ENCODE peak calls at places on chromosomes 4 and X, in ten cellular contexts. D is mammary epithelial cell, T is uterus, V is psoas muscle, A is retinal pigment epithelial cell, H is natural killer cell, Q is brain microvascular endothelial cell, N is AG04450, E is fibroblast of pulmonary artery, P is neural crest cell. J is an unnamed sample.
A peak's percentile ranks its signal among the peaks of the same experiment; 100 is the strongest.

GRCh38 chr4:119940557-119940956 is 126.1 kb downstream of the MAD2L1 start:
- DNase-seq in D (no peak), T (no peak), V (no peak), A (no peak), H (no peak), Q (no peak), N (no peak), E (no peak), P (no peak), J (no peak)

GRCh38 chrX:24862343-24862742 is 153.4 kb downstream of the ARX start:
- DNase-seq in D (no peak), T (no peak), V (no peak), A (no peak), H (no peak), Q (no peak), N (no peak), E (peak; percentile 58), P (no peak), J (no peak)

GRCh38 chrX:44903107-44903506 is 30.1 kb downstream of the KDM6A start:
- DNase-seq in D (peak; percentile 86), T (no peak), V (no peak), A (no peak), H (no peak), Q (peak; percentile 81), N (peak; percentile 3), E (peak; percentile 54), P (no peak), J (no peak)

GRCh38 chr4:16897991-16898827 is at the start of gene LDB2:
- DNase-seq in D (no peak), T (peak; percentile 77), V (peak; percentile 67), A (peak; percentile 50), H (no peak), Q (peak; percentile 72), N (peak; percentile 75), E (peak; percentile 86), P (peak; percentile 41), J (no peak)

GRCh38 chr4:158906073-158906472 is 137.2 kb downstream of the FNIP2 start:
- DNase-seq in D (no peak), T (no peak), V (no peak), A (no peak), H (no peak), Q (no peak), N (no peak), E (no peak), P (no peak), J (no peak)

GRCh38 chr4:66577922-66578321 is 907.6 kb upstream of the EPHA5 start:
- DNase-seq in D (peak; percentile 7), T (no peak), V (no peak), A (no peak), H (no peak), Q (no peak), N (no peak), E (no peak), P (no peak), J (no peak)

GRCh38 chr4:188988131-188988530 is 848.9 kb downstream of the TRIML1 start:
- DNase-seq in D (no peak), T (no peak), V (no peak), A (no peak), H (no peak), Q (no peak), N (no peak), E (no peak), P (no peak), J (no peak)

GRCh38 chrX:46704767-46705386 is 54.0 kb downstream of the SLC9A7 start:
- DNase-seq in D (peak; percentile 66), T (no peak), V (no peak), A (no peak), H (no peak), Q (peak; percentile 24), N (no peak), E (peak; percentile 46), P (no peak), J (no peak)

GRCh38 chr4:52791936-52792335 is 40.7 kb upstream of the ERVMER34-1 start:
- DNase-seq in D (no peak), T (no peak), V (no peak), A (no peak), H (no peak), Q (no peak), N (no peak), E (no peak), P (no peak), J (no peak)

GRCh38 chr4:175369087-175369486 is 443.0 kb downstream of the GPM6A start:
- DNase-seq in D (peak; percentile 57), T (no peak), V (no peak), A (no peak), H (no peak), Q (peak; percentile 86), N (no peak), E (peak; percentile 6), P (no peak), J (no peak)

GRCh38 chrX:78375894-78376293 is 48.5 kb upstream of the CYSLTR1 start:
- DNase-seq in D (peak; percentile 63), T (no peak), V (no peak), A (no peak), H (no peak), Q (no peak), N (no peak), E (no peak), P (no peak), J (no peak)

GRCh38 chrX:42673411-42673810 is 104.6 kb downstream of the PPP1R2C start:
- DNase-seq in D (no peak), T (no peak), V (no peak), A (no peak), H (no peak), Q (no peak), N (no peak), E (peak; percentile 23), P (no peak), J (no peak)

GRCh38 chrX:149937881-149938426 is 337 bp downstream of the EOLA2 start:
- DNase-seq in D (no peak), T (no peak), V (peak; percentile 65), A (no peak), H (peak; percentile 33), Q (no peak), N (no peak), E (peak; percentile 1), P (no peak), J (peak; percentile 21)

GRCh38 chrX:125681507-125681906 is 361.8 kb downstream of the TEX13C start:
- DNase-seq in D (no peak), T (no peak), V (no peak), A (no peak), H (no peak), Q (no peak), N (no peak), E (no peak), P (no peak), J (no peak)

GRCh38 chr4:176758731-176759130 is 34.0 kb downstream of the VEGFC start:
- DNase-seq in D (no peak), T (no peak), V (no peak), A (no peak), H (no peak), Q (no peak), N (no peak), E (no peak), P (no peak), J (no peak)

DNA sequence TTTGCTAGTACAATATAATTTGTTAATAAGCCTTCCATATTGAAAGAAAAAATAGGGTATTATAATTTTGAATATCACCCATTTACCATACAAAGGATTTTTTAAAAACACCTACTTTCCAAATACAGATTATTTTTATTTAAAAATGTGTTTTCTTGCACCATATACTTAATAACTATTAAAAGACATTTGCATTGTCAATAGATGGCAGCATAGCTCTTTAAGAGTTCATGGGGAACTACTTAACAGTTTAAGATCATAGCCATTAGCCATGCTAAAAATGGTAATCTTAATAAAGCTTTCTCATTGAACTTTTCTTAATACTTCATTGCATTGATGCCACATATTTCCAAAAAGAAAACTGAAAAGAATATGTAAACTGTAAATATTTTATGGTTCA is 1995.9 kb downstream of the C4orf33 start:
- DNase-seq in D (peak; percentile 21), T (no peak), V (no peak), A (peak; percentile 21), H (no peak), Q (no peak), N (no peak), E (peak; percentile 59), P (no peak), J (no peak)
- TF ChIP-seq CTCF in D (peak; percentile 61), T (no peak), V (no peak), A (peak; percentile 46), H (no peak), Q (peak; percentile 27), N (peak; percentile 44), E (peak; percentile 38), P (peak; percentile 80), J (peak; percentile 69)

DNA sequence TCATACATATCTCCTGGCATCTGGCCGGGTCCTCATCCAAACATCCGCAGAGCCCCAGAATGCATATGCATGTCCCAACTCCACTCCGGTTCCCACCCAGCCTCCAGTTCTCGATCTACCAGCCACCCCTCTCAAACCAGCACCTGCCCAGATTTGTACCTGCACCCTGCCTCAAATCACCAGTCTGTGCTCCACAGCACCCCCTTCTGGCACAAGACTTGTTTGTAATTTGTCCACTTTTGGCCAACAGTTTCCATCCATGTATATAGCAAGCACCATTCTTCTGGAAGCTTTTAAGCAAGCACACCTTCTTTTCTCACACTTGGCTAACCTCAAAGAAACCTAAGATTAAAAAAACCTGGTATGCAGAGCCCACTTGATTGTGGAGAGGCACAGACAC is 644.1 kb downstream of the MID1IP1 start:
- DNase-seq in D (no peak), T (no peak), V (no peak), A (no peak), H (no peak), Q (no peak), N (no peak), E (peak; percentile 6), P (peak; percentile 18), J (no peak)
- TF ChIP-seq CTCF in D (peak; percentile 39), T (no peak), V (peak; percentile 14), A (peak; percentile 38), H (no peak), Q (peak; percentile 53), N (no peak), E (peak; percentile 24), P (peak; percentile 48), J (peak; percentile 34)

DNA sequence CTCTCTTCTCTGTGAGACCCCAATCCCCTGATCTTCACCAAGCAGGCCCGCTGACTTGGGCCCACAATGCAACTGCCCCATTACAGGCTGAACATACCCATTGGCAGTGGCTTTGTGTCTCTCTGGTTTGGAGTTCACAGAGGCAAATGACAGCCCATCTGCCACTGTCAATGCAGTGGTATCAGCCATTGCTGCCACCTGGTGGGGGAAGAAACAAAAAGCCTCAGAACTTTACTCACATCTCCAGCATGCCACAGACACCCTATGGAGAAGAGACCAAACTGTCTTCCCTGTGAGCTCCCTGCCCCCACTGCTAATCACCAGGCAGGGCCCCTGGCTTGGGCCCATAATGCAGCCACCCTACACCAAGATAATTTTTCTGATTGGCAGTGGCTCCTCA is 729.3 kb upstream of the ACTRT1 start:
- DNase-seq in D (no peak), T (no peak), V (no peak), A (no peak), H (no peak), Q (no peak), N (no peak), E (no peak), P (peak; percentile 47), J (no peak)
- TF ChIP-seq CTCF in D (peak; percentile 32), T (no peak), V (peak; percentile 4), A (peak; percentile 7), H (no peak), Q (peak; percentile 30), N (no peak), E (no peak), P (peak; percentile 61), J (peak; percentile 51)

DNA sequence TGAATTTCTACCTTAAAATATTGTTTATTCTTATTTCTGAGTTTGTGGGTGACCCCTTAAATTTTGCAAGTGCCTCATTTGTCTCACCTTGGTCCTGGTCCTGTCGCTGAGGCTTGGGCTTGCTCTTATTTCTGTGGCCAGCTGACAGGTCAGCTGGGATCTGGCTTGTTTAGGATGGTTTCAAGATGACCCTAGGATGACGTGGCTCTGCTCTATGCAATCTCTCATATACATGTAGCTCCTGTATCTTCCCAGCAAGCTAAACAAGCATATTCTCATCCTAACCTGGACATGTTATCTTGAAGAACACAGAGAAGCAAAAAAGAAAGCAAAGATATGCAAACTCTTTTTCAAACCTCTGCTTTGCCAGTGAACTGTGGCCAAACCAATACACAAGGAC is 158.4 kb downstream of the BANK1 start:
- DNase-seq in D (no peak), T (no peak), V (no peak), A (no peak), H (no peak), Q (no peak), N (no peak), E (no peak), P (no peak), J (no peak)
- TF ChIP-seq CTCF in D (no peak), T (no peak), V (no peak), A (no peak), H (no peak), Q (no peak), N (no peak), E (no peak), P (no peak), J (no peak)

J was measured in progenitor cell of endocrine pancreas.